ENCODE peak calls at places on chromosomes 1 and 21, in four cellular contexts. B is GM12878, G is K562, Q is HepG2. S is an unnamed sample.

GRCh38 chr1:23916209-23917131 is 3.3 kb upstream of the CNR2 start:
- DNase-seq in B (peak), G (peak), Q (peak), S (peak)

GRCh38 chr1:243959998-243960397 is 91.1 kb upstream of the ZBTB18 start:
- DNase-seq in B (no peak), G (no peak), Q (no peak), S (no peak)

GRCh38 chr1:245060684-245061374 is 94.0 kb upstream of the KIF26B start:
- DNase-seq in B (no peak), G (no peak), Q (peak), S (no peak)

GRCh38 chr1:168227620-168228019 is 1.8 kb downstream of the SFT2D2 start:
- DNase-seq in B (no peak), G (peak), Q (no peak), S (no peak)

GRCh38 chr1:57719274-57719673 is 295.4 kb upstream of the DAB1 start:
- DNase-seq in B (no peak), G (no peak), Q (no peak), S (no peak)

GRCh38 chr1:148317288-148317985 is 165.4 kb upstream of the NBPF11 start:
- DNase-seq in B (no peak), G (no peak), Q (no peak), S (peak)

GRCh38 chr1:21638531-21639341 is 30.4 kb downstream of the RAP1GAP start:
- DNase-seq in B (no peak), G (peak), Q (peak), S (no peak)

GRCh38 chr1:230937370-230937769 is 41.3 kb downstream of the TTC13 start:
- DNase-seq in B (no peak), G (no peak), Q (no peak), S (no peak)

GRCh38 chr1:199403421-199404116 is 623.9 kb upstream of the NR5A2 start:
- DNase-seq in B (no peak), G (no peak), Q (no peak), S (no peak)

GRCh38 chr21:36504067-36505058 is 24.4 kb upstream of the CLDN14 start:
- DNase-seq in B (no peak), G (peak), Q (peak), S (peak)

GRCh38 chr1:28553229-28553930 is 495 bp downstream of the TRNAU1AP start:
- DNase-seq in B (peak), G (peak), Q (no peak), S (peak)

GRCh38 chr1:82515650-82516049 is 714.9 kb downstream of the ADGRL2 start:
- DNase-seq in B (no peak), G (no peak), Q (peak), S (no peak)

GRCh38 chr1:82517586-82517985 is 716.9 kb downstream of the ADGRL2 start:
- DNase-seq in B (no peak), G (no peak), Q (no peak), S (peak)
- TF ChIP-seq CBFB in B (no peak), G (no peak), Q (no peak), S (no peak)

DNA sequence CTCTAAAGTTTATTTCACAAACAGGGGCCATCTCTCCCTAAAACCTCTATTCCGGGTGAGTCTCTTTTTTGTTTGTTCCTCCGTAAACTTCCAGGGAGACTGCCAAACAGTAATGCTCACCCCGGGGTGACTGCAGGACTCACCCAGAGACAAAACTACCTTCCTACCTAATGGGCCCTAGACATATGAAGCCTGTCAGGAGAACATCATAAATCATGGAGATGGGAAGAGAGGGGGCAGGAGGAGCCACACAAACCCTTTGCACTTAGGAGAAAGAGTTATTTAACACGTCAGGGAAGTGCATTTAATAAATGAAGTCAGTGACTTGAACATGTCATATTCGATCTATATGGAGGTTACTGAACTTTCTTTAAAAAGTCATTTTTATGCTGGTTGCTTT is 287.0 kb upstream of the USP25 start:
- DNase-seq in B (no peak), G (no peak), Q (peak), S (no peak)
- TF ChIP-seq CBFB in B (no peak), G (no peak), Q (no peak), S (no peak)

DNA sequence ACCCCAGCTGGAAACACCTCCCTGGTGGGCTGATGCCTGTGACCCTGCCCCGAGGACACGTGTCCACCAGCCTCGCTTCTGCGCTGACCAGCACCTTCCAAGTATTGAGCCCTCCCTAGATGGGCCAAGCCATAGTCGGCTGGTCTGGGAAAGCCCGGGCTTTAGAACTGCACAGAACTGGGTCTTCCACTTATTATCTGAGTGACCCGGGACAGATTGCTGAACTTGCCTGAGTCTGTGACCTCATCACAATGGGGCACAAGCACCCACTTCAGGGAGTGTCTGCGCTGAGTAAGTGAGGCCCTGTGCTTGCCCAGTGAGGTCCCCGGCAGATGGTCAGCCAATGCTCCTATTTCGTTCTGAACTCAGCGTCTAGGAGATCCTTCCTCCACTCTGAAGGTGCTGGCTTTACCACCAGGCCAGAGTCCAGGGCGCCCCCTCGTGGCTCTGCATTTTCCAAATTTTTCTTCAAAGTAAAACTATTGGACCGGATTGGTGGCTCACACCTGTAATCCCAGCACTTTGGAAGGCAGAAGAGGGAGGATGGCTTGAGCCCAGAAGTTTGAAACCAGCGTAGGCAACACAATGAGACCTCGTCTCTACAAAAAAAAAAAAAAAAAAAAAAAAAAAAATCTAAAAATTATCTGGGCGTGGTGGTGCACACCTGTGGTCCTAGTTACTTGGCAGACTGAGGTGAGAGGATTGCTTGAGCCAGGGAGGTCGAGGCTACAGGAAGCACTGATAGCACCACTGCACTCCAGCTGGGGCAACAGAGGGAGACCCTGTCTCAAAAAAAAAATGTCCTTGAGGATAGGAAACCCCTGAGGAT is 61.8 kb downstream of the FCRL5 start:
- DNase-seq in B (no peak), G (peak), Q (peak), S (peak)
- TF ChIP-seq CBFB in B (no peak), G (no peak), Q (no peak), S (no peak)

GRCh38 chr1:34926894-34927293 is 2.6 kb downstream of the DLGAP3 start:
- DNase-seq in B (no peak), G (no peak), Q (no peak), S (peak)
- TF ChIP-seq CBFB in B (no peak), G (no peak), Q (no peak), S (no peak)

S was measured in WTC11.